ENCODE peak calls at places on chromosomes 2 and 18, in eight cellular contexts. S, E, I, P, V, Y, M and L are unnamed samples.

GRCh38 chr2:233387667-233388528 is 33.6 kb downstream of the DGKD start:
- DNase-seq in S (peak; percentile 96), E (peak; percentile 94), I (no peak), P (peak; percentile 91), V (no peak), Y (no peak), M (peak; percentile 88), L (no peak)

GRCh38 chr2:236293241-236293810 is 29.1 kb upstream of the ASB18 start:
- DNase-seq in S (peak; percentile 26), E (no peak), I (no peak), P (no peak), V (no peak), Y (no peak), M (no peak), L (no peak)

GRCh38 chr18:45221363-45221762 is 393.9 kb upstream of the SLC14A2 start:
- DNase-seq in S (no peak), E (no peak), I (no peak), P (peak; percentile 63), V (no peak), Y (no peak), M (no peak), L (no peak)

GRCh38 chr18:6683112-6683876 is 46.2 kb upstream of the ARHGAP28 start:
- DNase-seq in S (no peak), E (no peak), I (no peak), P (no peak), V (no peak), Y (no peak), M (no peak), L (no peak)

GRCh38 chr2:5164806-5165525 is 527.2 kb upstream of the SOX11 start:
- DNase-seq in S (no peak), E (no peak), I (no peak), P (peak; percentile 92), V (no peak), Y (no peak), M (no peak), L (no peak)

GRCh38 chr2:44254023-44254422 is 21.3 kb upstream of the SLC3A1 start:
- DNase-seq in S (no peak), E (no peak), I (no peak), P (no peak), V (no peak), Y (no peak), M (no peak), L (no peak)

GRCh38 chr2:219010162-219010756 is 17.0 kb upstream of the CRYBA2 start:
- DNase-seq in S (no peak), E (no peak), I (no peak), P (no peak), V (no peak), Y (peak; percentile 44), M (peak; percentile 56), L (no peak)

GRCh38 chr2:229089806-229090205 is 181.3 kb downstream of the PID1 start:
- DNase-seq in S (no peak), E (no peak), I (no peak), P (peak; percentile 14), V (no peak), Y (no peak), M (no peak), L (no peak)

GRCh38 chr2:67612576-67612981 is 215.4 kb downstream of the ETAA1 start:
- DNase-seq in S (no peak), E (no peak), I (no peak), P (no peak), V (no peak), Y (no peak), M (no peak), L (no peak)

GRCh38 chr2:34851804-34852203 is 1252.7 kb upstream of the FAM98A start:
- DNase-seq in S (no peak), E (no peak), I (no peak), P (no peak), V (no peak), Y (no peak), M (no peak), L (no peak)

GRCh38 chr2:164789986-164790385 is 51.6 kb downstream of the COBLL1 start:
- DNase-seq in S (no peak), E (no peak), I (no peak), P (no peak), V (no peak), Y (no peak), M (no peak), L (no peak)

GRCh38 chr18:60649107-60649506 is 276.5 kb upstream of the MC4R start:
- DNase-seq in S (no peak), E (no peak), I (no peak), P (no peak), V (no peak), Y (no peak), M (no peak), L (no peak)

GRCh38 chr2:47205576-47206141 is 50.6 kb upstream of the STPG4 start:
- DNase-seq in S (no peak), E (peak; percentile 56), I (no peak), P (peak; percentile 73), V (no peak), Y (no peak), M (no peak), L (no peak)

GRCh38 chr2:38722271-38723115 is 28.7 kb downstream of the SRSF7 start:
- DNase-seq in S (no peak), E (no peak), I (no peak), P (no peak), V (no peak), Y (peak; percentile 47), M (no peak), L (peak; percentile 43)

GRCh38 chr18:62128157-62128556 is 58.7 kb downstream of the PIGN start:
- DNase-seq in S (no peak), E (no peak), I (no peak), P (peak; percentile 49), V (no peak), Y (no peak), M (no peak), L (no peak)

GRCh38 chr2:128661289-128661688 is 342.6 kb upstream of the HS6ST1 start:
- DNase-seq in S (no peak), E (no peak), I (no peak), P (no peak), V (no peak), Y (no peak), M (no peak), L (no peak)

GRCh38 chr2:68643011-68643873 is at the start of gene PROKR1:
- DNase-seq in S (no peak), E (peak; percentile 26), I (no peak), P (peak; percentile 5), V (peak; percentile 52), Y (no peak), M (peak; percentile 22), L (peak; percentile 29)

DNA sequence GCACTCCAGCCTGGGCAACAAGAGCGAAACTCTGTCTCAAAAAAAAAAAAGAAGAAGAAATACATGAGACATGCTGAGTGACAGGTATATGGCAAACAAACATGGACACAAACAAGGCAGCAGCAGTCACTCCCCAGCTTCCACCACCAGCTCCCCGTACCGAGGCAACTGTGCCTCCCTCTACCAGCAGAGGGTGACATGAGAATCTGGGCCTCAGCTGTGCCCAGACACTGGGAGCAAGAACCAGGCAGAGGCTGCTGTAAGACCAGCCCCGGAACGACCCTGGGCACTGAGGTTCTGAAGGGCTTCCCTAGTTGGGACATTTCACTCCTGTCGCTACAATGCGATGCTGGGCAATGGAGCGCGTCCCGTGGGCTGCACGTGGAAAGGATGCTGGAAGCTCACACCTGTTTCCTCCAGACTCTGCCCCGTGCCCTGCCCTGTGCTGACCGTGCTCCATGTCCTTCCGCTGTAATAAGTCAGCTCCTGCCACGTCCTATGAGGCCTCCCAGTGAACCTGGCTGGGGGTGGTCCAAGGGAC is 37.1 kb downstream of the BOK start:
- DNase-seq in S (no peak), E (no peak), I (no peak), P (no peak), V (no peak), Y (peak; percentile 26), M (no peak), L (no peak)
- TF ChIP-seq CTCF in S (no peak), E (no peak), I (no peak), P (no peak), V (peak; percentile 54), Y (peak; percentile 54), M (no peak), L (peak; percentile 27)

GRCh38 chr2:178194600-178195389 is 483 bp downstream of the OSBPL6 start:
- DNase-seq in S (peak; percentile 76), E (peak; percentile 39), I (no peak), P (peak; percentile 54), V (peak; percentile 36), Y (no peak), M (peak; percentile 58), L (peak; percentile 30)
- TF ChIP-seq CTCF in S (no peak), E (peak; percentile 6), I (no peak), P (no peak), V (no peak), Y (no peak), M (no peak), L (no peak)

DNA sequence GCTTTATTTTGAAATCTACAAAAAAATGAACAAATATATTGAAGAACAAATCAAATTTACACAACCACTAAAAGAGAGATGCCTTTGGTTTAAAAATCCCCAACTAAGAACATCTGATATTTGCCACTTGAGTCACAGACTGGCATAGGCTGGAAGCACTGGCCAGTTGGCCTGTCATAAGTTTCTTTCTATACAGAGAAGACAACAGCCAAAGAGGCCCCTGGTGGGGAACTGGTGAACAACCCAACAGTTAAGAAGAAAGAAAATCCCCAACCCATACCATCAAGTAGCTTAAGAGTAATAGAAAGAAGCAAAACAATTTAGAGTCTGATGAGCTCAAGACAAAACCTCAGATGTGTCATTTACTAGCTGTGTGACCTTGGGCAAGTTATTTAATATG is 45.5 kb downstream of the OSR1 start:
- DNase-seq in S (no peak), E (no peak), I (no peak), P (peak; percentile 21), V (no peak), Y (peak; percentile 15), M (peak; percentile 51), L (peak; percentile 35)
- TF ChIP-seq CTCF in S (peak; percentile 27), E (peak; percentile 46), I (peak; percentile 10), P (peak; percentile 33), V (peak; percentile 26), Y (peak; percentile 40), M (no peak), L (no peak)

DNA sequence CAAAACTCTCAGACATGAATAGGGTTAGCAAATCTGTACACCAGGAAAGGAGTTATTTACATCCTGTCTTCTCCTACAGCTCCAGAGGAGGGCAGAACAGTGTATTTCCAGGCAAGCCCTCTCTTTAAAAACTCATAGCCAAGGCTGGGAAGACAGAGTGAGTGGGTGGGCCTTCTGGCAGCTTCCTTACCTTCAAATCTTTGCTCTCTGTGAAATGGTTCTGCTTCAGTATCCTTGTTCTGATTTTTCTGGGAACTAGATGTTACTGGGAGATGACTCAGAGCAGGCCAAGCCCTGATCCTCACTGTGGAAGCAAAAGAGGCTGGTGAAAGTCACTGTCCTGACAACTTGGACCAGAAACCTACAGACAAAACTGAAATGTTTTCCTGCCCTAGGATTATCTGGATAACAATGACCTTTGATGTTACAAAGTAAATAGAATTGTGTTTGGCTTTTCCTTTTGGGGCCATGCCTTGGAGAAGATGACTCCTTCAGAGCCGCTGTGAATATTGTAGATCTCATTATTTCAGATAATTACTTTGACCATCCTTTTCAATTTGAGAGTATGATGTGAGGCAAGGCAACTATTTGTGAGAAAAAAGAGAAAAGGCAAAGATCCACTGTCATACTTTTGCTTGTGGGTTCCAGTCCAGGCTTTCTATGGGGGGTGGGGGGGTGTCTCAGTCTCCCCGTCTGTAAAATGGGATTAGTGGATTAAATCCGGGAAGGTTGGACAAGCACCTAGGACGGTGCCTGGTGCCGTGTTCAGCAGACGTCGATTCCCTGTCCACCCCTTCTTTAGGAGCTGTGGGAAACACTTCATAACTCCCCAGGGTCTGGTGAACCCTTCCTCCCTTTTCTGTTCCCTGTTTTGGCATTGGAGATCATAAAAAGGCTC is 644 bp upstream of the QPCT start:
- DNase-seq in S (no peak), E (no peak), I (no peak), P (peak; percentile 69), V (no peak), Y (peak; percentile 47), M (peak; percentile 64), L (no peak)
- TF ChIP-seq CTCF in S (no peak), E (peak; percentile 49), I (no peak), P (peak; percentile 44), V (peak; percentile 34), Y (peak; percentile 71), M (peak; percentile 53), L (no peak)